ENCODE peak calls at places on chromosomes 6 and 20, in seven cellular contexts. D is left colon, C is fibroblast of the aortic adventitia, K is non-pigmented ciliary epithelial cell, S is ovary, Y is NCI-H345, X is cerebellum. O is an unnamed sample.

GRCh38 chr20:52801628-52802006 is 170.5 kb upstream of the TSHZ2 start:
- DNase-seq in C (no peak), K (no peak), X (peak), S (no peak), D (no peak), Y (no peak), O (peak)

GRCh38 chr20:25296094-25297093 is 48.5 kb downstream of the PYGB start:
- DNase-seq in Y (peak), K (no peak), C (peak), D (no peak), S (no peak), X (no peak), O (peak)

GRCh38 chr6:11710221-11710836 is 68.3 kb downstream of the ADTRP start:
- DNase-seq in S (no peak), Y (no peak), K (no peak), D (no peak), C (no peak), X (no peak), O (no peak)

GRCh38 chr6:170291271-170292110 is 613 bp upstream of the DLL1 start:
- DNase-seq in S (no peak), C (no peak), Y (peak), X (peak), K (no peak), D (no peak), O (peak)

GRCh38 chr6:53984163-53984562 is 127.1 kb upstream of the MLIP start:
- DNase-seq in K (peak), X (no peak), D (no peak), C (peak), Y (no peak), S (no peak), O (no peak)

GRCh38 chr6:47810885-47811284 is 29.1 kb downstream of the OPN5 start:
- DNase-seq in K (no peak), X (no peak), S (no peak), Y (no peak), D (no peak), C (no peak), O (peak)

GRCh38 chr6:84671188-84671587 is 93.2 kb downstream of the TBX18 start:
- DNase-seq in S (no peak), Y (no peak), C (no peak), D (no peak), X (no peak), K (no peak), O (no peak)

GRCh38 chr6:18379376-18380117 is 7.6 kb upstream of the RNF144B start:
- DNase-seq in S (no peak), X (no peak), C (no peak), K (no peak), Y (no peak), D (no peak), O (no peak)

GRCh38 chr6:13327691-13328075 is 654 bp downstream of the TBC1D7 start:
- DNase-seq in Y (no peak), S (no peak), D (no peak), X (no peak), K (no peak), C (peak), O (peak)

GRCh38 chr6:37745748-37746147 is 48.1 kb upstream of the MDGA1 start:
- DNase-seq in D (no peak), Y (no peak), X (no peak), K (no peak), S (no peak), C (no peak), O (no peak)

GRCh38 chr20:60203451-60203850 is 245.2 kb downstream of the CDH26 start:
- DNase-seq in S (no peak), C (no peak), X (no peak), Y (no peak), D (no peak), K (no peak), O (no peak)

GRCh38 chr6:158808918-158809678 is 10.1 kb downstream of the EZR start:
- DNase-seq in K (no peak), S (no peak), C (peak), X (no peak), D (peak), Y (peak), O (no peak)

GRCh38 chr20:931401-931800 is 15.3 kb upstream of the ANGPT4 start:
- DNase-seq in S (no peak), K (no peak), C (no peak), X (no peak), Y (no peak), D (no peak), O (peak)

GRCh38 chr6:4812068-4812467 is 35.9 kb downstream of the CDYL start:
- DNase-seq in S (no peak), K (no peak), X (no peak), C (no peak), D (no peak), Y (no peak), O (no peak)

O was measured in NCI-H82.